ENCODE peak calls at places on chromosomes 7 and 10, in eight cellular contexts. Q, N, Y, W, A, H, I and U are unnamed samples.

GRCh38 chr7:375901-376305 is 85.9 kb downstream of the FOXL3 start:
- DNase-seq in H (no peak), Q (no peak), W (peak; percentile 15), N (no peak), A (no peak), Y (no peak), I (no peak), U (no peak)

GRCh38 chr10:70418229-70418628 is 14.3 kb downstream of the EIF4EBP2 start:
- DNase-seq in Y (peak; percentile 54), Q (no peak), I (peak; percentile 73), N (no peak), A (no peak), H (no peak), W (no peak), U (peak; percentile 67)

GRCh38 chr7:70568674-70569334 is 563.1 kb upstream of the GALNT17 start:
- DNase-seq in N (peak; percentile 91), W (peak; percentile 71), I (no peak), Q (no peak), H (no peak), Y (no peak), A (no peak), U (no peak)

GRCh38 chr7:91185771-91186170 is 78.5 kb upstream of the FZD1 start:
- DNase-seq in H (no peak), I (no peak), Y (peak; percentile 72), A (no peak), Q (no peak), N (no peak), W (no peak), U (no peak)

GRCh38 chr7:28700790-28701203 is 257.3 kb downstream of the TRIL start:
- DNase-seq in Y (peak; percentile 53), A (no peak), W (no peak), I (peak; percentile 29), H (no peak), Q (no peak), N (no peak), U (no peak)

GRCh38 chr10:47053399-47053798 is 142.2 kb downstream of the PTPN20 start:
- DNase-seq in A (no peak), Y (no peak), N (no peak), Q (no peak), I (no peak), W (no peak), H (no peak), U (no peak)

GRCh38 chr7:121832347-121832746 is 40.6 kb upstream of the PTPRZ1 start:
- DNase-seq in A (no peak), Y (no peak), N (peak; percentile 13), W (no peak), Q (no peak), I (no peak), H (no peak), U (no peak)

GRCh38 chr10:89633484-89633883 is 11.6 kb downstream of the PANK1 start:
- DNase-seq in Y (peak; percentile 85), I (peak; percentile 95), W (no peak), Q (no peak), A (no peak), H (no peak), N (no peak), U (no peak)

GRCh38 chr7:491292-491957 is 28.2 kb downstream of the PDGFA start:
- DNase-seq in Q (no peak), I (no peak), H (no peak), Y (no peak), A (no peak), N (no peak), W (no peak), U (no peak)

GRCh38 chr7:99265848-99266247 is 6.8 kb upstream of the MYH16 start:
- DNase-seq in A (no peak), N (no peak), H (no peak), W (no peak), I (no peak), Q (no peak), Y (no peak), U (no peak)

GRCh38 chr10:102300289-102300843 is 55.0 kb downstream of the GBF1 start:
- DNase-seq in Q (no peak), I (peak; percentile 81), A (no peak), H (no peak), N (no peak), W (no peak), Y (peak; percentile 67), U (peak; percentile 30)

GRCh38 chr7:6646380-6646950 is 9.3 kb downstream of the ZNF316 start:
- DNase-seq in Y (no peak), N (no peak), A (no peak), H (no peak), Q (no peak), I (no peak), W (no peak), U (no peak)

GRCh38 chr10:71837085-71837827 is 13.8 kb downstream of the PSAP start:
- DNase-seq in W (no peak), I (peak; percentile 48), Y (peak; percentile 18), A (peak; percentile 72), Q (no peak), H (no peak), N (no peak), U (no peak)

GRCh38 chr10:131972474-131973071 is 9.2 kb downstream of the BNIP3 start:
- DNase-seq in N (peak; percentile 18), Y (peak; percentile 36), I (peak; percentile 69), W (peak; percentile 40), Q (peak; percentile 53), A (no peak), H (peak; percentile 64), U (no peak)

GRCh38 chr10:373516-374309 is 238.5 kb downstream of the ZMYND11 start:
- DNase-seq in H (no peak), I (peak; percentile 88), W (no peak), Y (peak; percentile 73), Q (peak; percentile 46), A (no peak), N (no peak), U (peak; percentile 17)

DNA sequence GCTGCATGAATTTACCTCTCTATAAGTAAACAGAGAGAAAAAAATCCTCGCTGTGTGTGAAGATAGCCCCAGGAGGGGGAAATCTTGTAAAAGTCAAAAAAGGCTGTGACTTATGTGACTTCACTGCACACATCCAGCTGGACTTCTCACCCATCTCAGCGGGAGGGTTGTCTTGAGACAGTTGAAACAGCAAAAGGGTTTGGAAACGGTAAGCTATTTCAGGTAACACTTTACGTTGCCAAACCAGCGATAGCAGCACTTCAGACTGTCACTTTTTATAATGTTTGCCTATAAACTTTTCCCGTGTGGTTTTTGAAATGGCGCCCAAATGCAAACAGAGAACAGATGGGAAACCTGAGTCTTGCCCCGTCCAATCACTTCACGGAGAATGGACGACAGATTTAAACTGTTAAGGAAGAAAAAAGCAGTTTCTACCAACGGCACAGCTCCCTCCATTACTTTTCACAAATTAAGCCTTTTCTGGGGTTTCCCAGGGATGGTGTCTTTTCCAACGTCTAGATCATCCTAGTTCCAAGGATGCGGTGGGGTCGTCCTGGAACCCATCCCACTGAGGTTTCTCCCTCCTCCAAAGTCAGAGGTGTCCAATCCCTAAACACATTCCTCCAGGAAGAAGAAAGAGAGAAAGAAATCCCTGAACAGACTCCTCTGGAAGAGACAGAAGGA is 25.2 kb downstream of the FGFR2 start:
- DNase-seq in Y (no peak), W (peak; percentile 58), H (no peak), N (peak; percentile 33), A (no peak), I (no peak), Q (no peak), U (no peak)
- H3K4me3 ChIP-seq in Y (no peak overlapping the region), W (no peak overlapping the region), H (no peak overlapping the region), N (no peak overlapping the region), A (peak overlapping the region; percentile 26), I (no peak overlapping the region), Q (peak overlapping the region; percentile 0), U (no peak overlapping the region)

GRCh38 chr7:134453526-134453925 is 5.4 kb downstream of the AKR1B1 start:
- DNase-seq in I (no peak), H (no peak), Y (peak; percentile 62), W (no peak), A (no peak), N (no peak), Q (no peak), U (no peak)
- H3K4me3 ChIP-seq in I (no peak overlapping the region), H (no peak overlapping the region), Y (no peak overlapping the region), W (no peak overlapping the region), A (no peak overlapping the region), N (no peak overlapping the region), Q (no peak overlapping the region), U (no peak overlapping the region)

DNA sequence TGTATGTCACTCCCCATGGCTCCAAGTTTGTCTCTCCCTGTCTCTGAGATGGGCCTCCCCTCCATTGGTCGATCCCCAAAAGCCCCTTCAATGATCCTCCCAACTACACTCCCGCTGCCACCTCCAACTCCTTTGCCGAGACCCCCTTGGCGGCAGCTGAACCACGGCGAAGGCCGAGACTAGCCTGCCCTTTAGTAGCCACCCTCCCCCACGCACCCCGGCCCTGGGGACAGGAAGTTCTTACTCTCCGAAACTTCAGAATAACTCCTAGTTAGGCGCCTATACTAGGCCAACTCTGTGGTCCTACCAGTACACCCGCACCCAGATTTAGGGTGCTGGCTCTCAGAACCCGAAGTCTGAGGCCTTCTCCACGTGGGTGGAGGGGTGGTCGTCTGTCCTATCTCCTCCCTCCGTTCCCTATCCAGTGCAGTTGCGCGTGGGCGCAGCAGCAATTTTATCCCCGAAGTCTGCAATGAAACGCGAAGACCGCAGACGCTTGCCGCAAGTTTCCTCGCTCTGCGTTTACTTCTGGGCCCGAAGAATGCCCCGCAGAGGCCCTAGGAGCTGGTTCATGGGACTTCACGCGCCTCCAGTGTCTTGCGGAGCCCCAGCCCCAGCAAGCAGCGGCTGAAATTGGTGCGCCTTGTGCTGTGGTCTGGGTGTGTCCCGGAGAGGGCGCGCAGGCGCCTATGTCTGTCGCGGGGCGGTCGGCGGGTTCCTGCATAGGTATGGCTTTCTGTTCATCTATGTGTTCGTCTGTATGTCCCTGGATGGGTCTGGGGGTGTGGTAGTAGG is 82.6 kb upstream of the SLF2 start:
- DNase-seq in Y (no peak), I (no peak), W (no peak), A (peak; percentile 69), N (no peak), Q (no peak), H (no peak), U (no peak)
- H3K4me3 ChIP-seq in Y (no peak overlapping the region), I (no peak overlapping the region), W (no peak overlapping the region), A (peak overlapping the region; percentile 44), N (no peak overlapping the region), Q (no peak overlapping the region), H (no peak overlapping the region), U (no peak overlapping the region)

GRCh38 chr7:155696747-155697146 is 52.3 kb downstream of the RBM33 start:
- DNase-seq in N (no peak), I (no peak), Q (no peak), Y (no peak), W (no peak), H (no peak), A (no peak), U (no peak)

GRCh38 chr7:155693826-155694225 is 49.4 kb downstream of the RBM33 start:
- DNase-seq in I (no peak), H (no peak), N (no peak), Q (no peak), A (no peak), Y (no peak), W (no peak), U (no peak)

GRCh38 chr7:155694846-155695245 is 50.4 kb downstream of the RBM33 start:
- DNase-seq in W (no peak), N (no peak), Y (no peak), I (peak; percentile 54), Q (no peak), H (no peak), A (no peak), U (peak; percentile 19)

DNA sequence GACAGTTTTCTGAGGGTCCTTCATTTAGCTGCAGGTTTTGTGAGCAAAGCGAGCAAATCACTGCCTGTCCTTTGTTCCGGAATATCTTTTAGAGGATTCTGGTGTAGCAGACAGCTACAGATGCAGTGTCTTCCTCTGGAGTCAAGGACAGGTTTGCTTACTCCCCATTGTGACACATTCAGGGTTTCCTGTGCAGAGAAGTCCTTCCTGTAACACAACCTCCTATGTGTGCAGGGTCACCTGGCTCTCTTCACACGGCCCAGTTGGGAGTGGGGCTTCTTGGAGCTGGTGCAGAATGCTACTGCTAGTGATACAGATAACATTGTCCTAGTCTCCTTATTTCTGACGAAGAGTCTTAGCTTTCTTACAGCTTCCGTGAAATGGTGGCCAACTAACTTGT is 47.9 kb downstream of the RBM33 start:
- DNase-seq in W (no peak), Y (no peak), I (no peak), Q (no peak), H (no peak), A (no peak), N (no peak), U (no peak)
- H3K4me3 ChIP-seq in W (no peak overlapping the region), Y (no peak overlapping the region), I (no peak overlapping the region), Q (no peak overlapping the region), H (no peak overlapping the region), A (no peak overlapping the region), N (no peak overlapping the region), U (no peak overlapping the region)